ENCODE peak calls at places on chromosomes 1 and 21, in six cellular contexts. One of them, this sample, is unnamed. For H3K4me1, the result is how much of the 10 kb centered on the place peaks cover.

GRCh38 chr1:26127235-26128163 is 15.9 kb downstream of the PDIK1L start:
- DNase-seq in aorta: no peak
- DNase-seq in Panc1: no peak
- DNase-seq in vagina: no peak
- DNase-seq in adipocyte: no peak
- DNase-seq in GM23338: no peak
- DNase-seq in this sample: no peak

GRCh38 chr1:173342766-173343165 is 134.4 kb upstream of the PRDX6 start:
- DNase-seq in aorta: no peak
- DNase-seq in Panc1: no peak
- DNase-seq in vagina: no peak
- DNase-seq in adipocyte: no peak
- DNase-seq in GM23338: no peak
- DNase-seq in this sample: no peak

GRCh38 chr1:48470506-48470905 is 1.5 kb downstream of the SPATA6 start:
- DNase-seq in aorta: no peak
- DNase-seq in Panc1: peak
- DNase-seq in vagina: no peak
- DNase-seq in adipocyte: peak
- DNase-seq in GM23338: peak
- DNase-seq in this sample: no peak

GRCh38 chr1:180145446-180145845 is 9.2 kb upstream of the QSOX1 start:
- DNase-seq in aorta: no peak
- DNase-seq in Panc1: no peak
- DNase-seq in vagina: no peak
- DNase-seq in adipocyte: no peak
- DNase-seq in GM23338: no peak
- DNase-seq in this sample: no peak

GRCh38 chr1:192516776-192517297 is 58.7 kb upstream of the RGS1 start:
- DNase-seq in aorta: no peak
- DNase-seq in Panc1: no peak
- DNase-seq in vagina: no peak
- DNase-seq in adipocyte: peak
- DNase-seq in GM23338: no peak
- DNase-seq in this sample: peak

GRCh38 chr1:52917156-52917555 is 4.4 kb downstream of the ECHDC2 start:
- DNase-seq in aorta: no peak
- DNase-seq in Panc1: no peak
- DNase-seq in vagina: no peak
- DNase-seq in adipocyte: no peak
- DNase-seq in GM23338: no peak
- DNase-seq in this sample: peak

GRCh38 chr1:161119017-161119378 is 1.1 kb downstream of the NIT1 start:
- DNase-seq in aorta: no peak
- DNase-seq in Panc1: no peak
- DNase-seq in vagina: no peak
- DNase-seq in adipocyte: no peak
- DNase-seq in GM23338: peak
- DNase-seq in this sample: no peak

GRCh38 chr1:117664314-117664713 is 58.5 kb downstream of the TENT5C start:
- DNase-seq in aorta: no peak
- DNase-seq in Panc1: no peak
- DNase-seq in vagina: no peak
- DNase-seq in adipocyte: no peak
- DNase-seq in GM23338: no peak
- DNase-seq in this sample: no peak

GRCh38 chr1:151166506-151166956 is 587 bp downstream of the SCNM1 start:
- DNase-seq in aorta: peak
- DNase-seq in Panc1: no peak
- DNase-seq in vagina: no peak
- DNase-seq in adipocyte: peak
- DNase-seq in GM23338: peak
- DNase-seq in this sample: peak

GRCh38 chr1:91650764-91651163 is 150.1 kb downstream of the CDC7 start:
- DNase-seq in aorta: peak
- DNase-seq in Panc1: peak
- DNase-seq in vagina: peak
- DNase-seq in adipocyte: peak
- DNase-seq in GM23338: no peak
- DNase-seq in this sample: no peak

GRCh38 chr1:17244826-17245740 is 3.8 kb upstream of the PADI3 start:
- DNase-seq in aorta: no peak
- DNase-seq in Panc1: no peak
- DNase-seq in vagina: no peak
- DNase-seq in adipocyte: no peak
- DNase-seq in GM23338: no peak
- DNase-seq in this sample: no peak

GRCh38 chr1:170617595-170618215 is 46.2 kb upstream of the PRRX1 start:
- DNase-seq in aorta: no peak
- DNase-seq in Panc1: no peak
- DNase-seq in vagina: no peak
- DNase-seq in adipocyte: no peak
- DNase-seq in GM23338: no peak
- DNase-seq in this sample: no peak

GRCh38 chr1:207047529-207047928 is 3.5 kb downstream of the YOD1 start:
- DNase-seq in aorta: no peak
- DNase-seq in Panc1: no peak
- DNase-seq in vagina: no peak
- DNase-seq in adipocyte: no peak
- DNase-seq in GM23338: no peak
- DNase-seq in this sample: no peak

GRCh38 chr1:182385885-182386853 is 5.4 kb downstream of the GLUL start:
- DNase-seq in aorta: no peak
- DNase-seq in Panc1: no peak
- DNase-seq in vagina: no peak
- DNase-seq in adipocyte: no peak
- DNase-seq in GM23338: no peak
- DNase-seq in this sample: no peak

GRCh38 chr21:42341776-42342542 is 8.8 kb downstream of the TFF2 start:
- DNase-seq in aorta: no peak
- DNase-seq in Panc1: no peak
- DNase-seq in vagina: no peak
- DNase-seq in adipocyte: no peak
- DNase-seq in GM23338: no peak
- DNase-seq in this sample: no peak

GRCh38 chr1:19825298-19825697 is 10.2 kb upstream of the RNF186 start:
- DNase-seq in aorta: no peak
- DNase-seq in Panc1: no peak
- DNase-seq in vagina: no peak
- DNase-seq in adipocyte: no peak
- DNase-seq in GM23338: peak
- DNase-seq in this sample: peak

GRCh38 chr1:9289090-9289534 is 3.6 kb upstream of the SPSB1 start:
- DNase-seq in aorta: peak
- DNase-seq in Panc1: peak
- DNase-seq in vagina: no peak
- DNase-seq in adipocyte: peak
- DNase-seq in GM23338: peak
- DNase-seq in this sample: peak

GRCh38 chr1:110798691-110799256 is 74.2 kb upstream of the CD53 start:
- DNase-seq in aorta: no peak
- DNase-seq in Panc1: no peak
- DNase-seq in vagina: no peak
- DNase-seq in adipocyte: no peak
- DNase-seq in GM23338: no peak
- DNase-seq in this sample: no peak

GRCh38 chr1:222926566-222926965 is 111.7 kb downstream of the DISP1 start:
- DNase-seq in aorta: no peak
- DNase-seq in Panc1: no peak
- DNase-seq in vagina: no peak
- DNase-seq in adipocyte: no peak
- DNase-seq in GM23338: no peak
- DNase-seq in this sample: no peak

GRCh38 chr1:96721053-96721381 is 567 bp upstream of the PTBP2 start:
- DNase-seq in aorta: no peak
- DNase-seq in Panc1: peak
- DNase-seq in vagina: no peak
- DNase-seq in adipocyte: no peak
- DNase-seq in GM23338: no peak
- DNase-seq in this sample: no peak

GRCh38 chr1:100100202-100100601 is 32.5 kb downstream of the SASS6 start:
- DNase-seq in aorta: no peak
- DNase-seq in Panc1: no peak
- DNase-seq in vagina: no peak
- DNase-seq in adipocyte: peak
- DNase-seq in GM23338: no peak
- DNase-seq in this sample: no peak

GRCh38 chr1:54114955-54115354 is 37.8 kb downstream of the CDCP2 start:
- DNase-seq in aorta: no peak
- DNase-seq in Panc1: no peak
- DNase-seq in vagina: no peak
- DNase-seq in adipocyte: no peak
- DNase-seq in GM23338: no peak
- DNase-seq in this sample: no peak

GRCh38 chr1:156477526-156478249 is 22.9 kb downstream of the MEF2D start:
- DNase-seq in aorta: no peak
- DNase-seq in Panc1: no peak
- DNase-seq in vagina: no peak
- DNase-seq in adipocyte: no peak
- DNase-seq in GM23338: no peak
- DNase-seq in this sample: no peak

GRCh38 chr1:71641013-71641412 is 560.2 kb upstream of the ZRANB2 start:
- DNase-seq in aorta: no peak
- DNase-seq in Panc1: no peak
- DNase-seq in vagina: no peak
- DNase-seq in adipocyte: no peak
- DNase-seq in GM23338: no peak
- DNase-seq in this sample: no peak

GRCh38 chr1:2270260-2271100 is 42.4 kb downstream of the SKI start:
- DNase-seq in aorta: no peak
- DNase-seq in Panc1: no peak
- DNase-seq in vagina: no peak
- DNase-seq in adipocyte: no peak
- DNase-seq in GM23338: no peak
- DNase-seq in this sample: no peak
- H3K4me1 ChIP-seq in aorta: under half
- H3K4me1 ChIP-seq in Panc1: under half
- H3K4me1 ChIP-seq in vagina: half or more
- H3K4me1 ChIP-seq in adipocyte: half or more
- H3K4me1 ChIP-seq in GM23338: under half
- H3K4me1 ChIP-seq in this sample: under half

DNA sequence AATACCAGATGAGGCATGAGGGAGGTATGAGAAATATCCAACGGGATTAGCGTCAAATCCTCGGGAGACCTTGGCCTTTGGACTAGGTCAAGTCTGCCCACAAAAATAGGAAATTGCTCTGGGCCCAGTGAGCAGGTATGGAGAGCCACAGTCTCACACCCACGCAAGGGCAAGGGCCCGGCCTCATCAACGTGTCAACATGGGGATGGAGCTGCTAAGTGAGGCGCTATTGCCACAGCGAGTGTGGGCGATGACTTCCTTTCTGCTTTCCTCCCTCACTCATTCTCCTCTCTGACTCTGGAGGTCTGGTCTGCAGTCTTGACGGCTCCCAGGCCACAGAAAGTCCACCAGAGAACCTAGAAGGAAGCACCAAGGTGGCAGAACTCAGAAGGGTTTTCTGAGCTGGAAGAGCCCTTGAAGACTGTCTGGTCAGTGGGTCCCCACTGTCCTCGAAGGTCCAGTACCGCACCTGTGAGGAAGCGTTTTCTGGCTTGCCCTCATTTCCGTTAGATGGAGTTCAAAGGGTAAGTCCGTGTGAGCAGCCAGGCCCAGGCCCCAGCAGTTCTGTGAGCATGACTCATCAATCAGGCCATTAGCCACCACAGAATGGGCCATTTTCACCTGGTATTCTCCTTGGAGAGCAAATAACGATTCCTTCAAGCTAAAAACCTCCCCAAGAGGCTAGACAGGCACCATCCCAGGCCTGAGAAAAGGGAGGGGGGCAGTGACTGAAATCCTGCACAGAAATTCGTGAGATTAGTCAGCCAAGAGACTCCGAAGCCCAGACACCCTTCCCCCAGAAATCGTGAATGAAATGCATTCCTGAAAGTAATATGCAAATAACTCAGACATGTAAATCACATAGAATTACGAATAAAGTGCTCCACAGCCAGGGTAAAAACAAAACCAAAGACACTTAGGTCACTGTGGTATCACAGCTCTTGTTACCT is 66.2 kb downstream of the BCAR3 start:
- DNase-seq in aorta: no peak
- DNase-seq in Panc1: no peak
- DNase-seq in vagina: no peak
- DNase-seq in adipocyte: peak
- DNase-seq in GM23338: peak
- DNase-seq in this sample: peak
- H3K4me1 ChIP-seq in aorta: under half
- H3K4me1 ChIP-seq in Panc1: half or more
- H3K4me1 ChIP-seq in vagina: half or more
- H3K4me1 ChIP-seq in adipocyte: half or more
- H3K4me1 ChIP-seq in GM23338: under half
- H3K4me1 ChIP-seq in this sample: under half

DNA sequence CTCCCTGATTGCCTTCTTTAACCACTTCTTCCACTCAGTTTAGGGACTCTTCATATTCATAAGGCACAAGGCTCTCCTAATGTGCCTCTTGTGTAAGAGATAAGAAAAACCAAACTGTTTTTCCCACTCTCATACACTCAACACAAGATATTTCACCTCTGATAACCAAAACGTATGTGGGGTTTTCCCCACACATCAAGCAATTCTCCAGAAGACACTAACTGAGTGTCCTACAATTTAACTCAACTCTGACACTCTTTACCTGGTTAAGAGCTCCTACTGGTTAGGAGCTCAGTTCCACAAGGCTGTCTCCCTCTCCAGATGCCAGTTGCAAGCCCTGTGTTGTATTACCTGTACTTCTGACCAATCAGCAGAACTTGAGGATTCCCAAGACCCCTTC is 136.5 kb downstream of the ZNF281 start:
- DNase-seq in aorta: no peak
- DNase-seq in Panc1: no peak
- DNase-seq in vagina: no peak
- DNase-seq in adipocyte: no peak
- DNase-seq in GM23338: no peak
- DNase-seq in this sample: no peak
- H3K4me1 ChIP-seq in aorta: under half
- H3K4me1 ChIP-seq in Panc1: under half
- H3K4me1 ChIP-seq in vagina: under half
- H3K4me1 ChIP-seq in adipocyte: under half
- H3K4me1 ChIP-seq in GM23338: under half
- H3K4me1 ChIP-seq in this sample: under half

GRCh38 chr21:26814374-26814773 is 30.8 kb downstream of the ADAMTS1 start:
- DNase-seq in aorta: no peak
- DNase-seq in Panc1: no peak
- DNase-seq in vagina: no peak
- DNase-seq in adipocyte: peak
- DNase-seq in GM23338: no peak
- DNase-seq in this sample: no peak
- H3K4me1 ChIP-seq in aorta: under half
- H3K4me1 ChIP-seq in Panc1: under half
- H3K4me1 ChIP-seq in vagina: under half
- H3K4me1 ChIP-seq in adipocyte: under half
- H3K4me1 ChIP-seq in GM23338: under half
- H3K4me1 ChIP-seq in this sample: under half

DNA sequence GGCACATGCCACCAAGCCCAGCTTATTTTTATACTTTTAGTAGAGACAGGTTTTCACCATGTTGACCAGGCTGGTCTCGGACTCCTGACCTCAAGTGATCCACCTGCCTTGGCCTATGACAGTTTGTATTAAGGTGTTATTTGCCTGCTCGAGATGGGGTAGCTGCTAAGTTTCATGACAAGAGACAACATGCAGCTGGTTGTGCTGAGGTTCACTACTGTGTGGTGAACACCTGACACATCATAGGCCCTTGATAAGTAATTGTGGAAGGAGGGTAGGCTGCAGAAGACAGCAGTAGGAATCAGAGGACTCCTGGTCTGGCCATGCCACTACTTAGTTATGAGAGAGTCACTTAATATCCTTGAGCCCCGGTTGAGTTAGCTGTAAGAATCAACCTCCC is 46.2 kb downstream of the PLPP3 start:
- DNase-seq in aorta: no peak
- DNase-seq in Panc1: no peak
- DNase-seq in vagina: no peak
- DNase-seq in adipocyte: no peak
- DNase-seq in GM23338: no peak
- DNase-seq in this sample: no peak
- H3K4me1 ChIP-seq in aorta: under half
- H3K4me1 ChIP-seq in Panc1: under half
- H3K4me1 ChIP-seq in vagina: half or more
- H3K4me1 ChIP-seq in adipocyte: under half
- H3K4me1 ChIP-seq in GM23338: half or more
- H3K4me1 ChIP-seq in this sample: under half